ENCODE peak calls at places on chromosomes 6 and 20, in five cellular contexts. P, M, R, F and L are unnamed samples.

GRCh38 chr6:38973178-38974057 is 75.2 kb upstream of the GLP1R start:
- DNase-seq in P (peak), F (peak), R (no peak), M (no peak), L (no peak)

GRCh38 chr20:45985573-45985972 is 13.6 kb upstream of the ZNF335 start:
- DNase-seq in P (no peak), F (no peak), R (no peak), M (no peak), L (no peak)

GRCh38 chr20:3865887-3866407 is 19.3 kb downstream of the MAVS start:
- DNase-seq in P (no peak), R (no peak), F (peak), M (no peak), L (no peak)

GRCh38 chr20:64106981-64107735 is at the start of gene NPBWR2:
- DNase-seq in M (no peak), P (no peak), F (no peak), R (no peak), L (peak)

GRCh38 chr6:112215901-112216300 is 38.5 kb downstream of the LAMA4 start:
- DNase-seq in R (no peak), P (no peak), M (no peak), F (no peak), L (no peak)

GRCh38 chr20:59813126-59813947 is 120.1 kb downstream of the SYCP2 start:
- DNase-seq in P (no peak), F (no peak), M (no peak), R (no peak), L (peak)

GRCh38 chr6:106844930-106845329 is 129.6 kb downstream of the CD24 start:
- DNase-seq in F (no peak), P (no peak), M (no peak), R (no peak), L (no peak)

GRCh38 chr6:126170875-126171489 is 168.9 kb upstream of the CENPW start:
- DNase-seq in R (no peak), F (peak), P (peak), M (no peak), L (no peak)

GRCh38 chr6:145960918-145961604 is 3.1 kb downstream of the SHPRH start:
- DNase-seq in P (no peak), M (no peak), R (no peak), F (no peak), L (no peak)

GRCh38 chr6:140586426-140587061 is 1212.1 kb upstream of the CITED2 start:
- DNase-seq in M (no peak), F (no peak), P (no peak), R (no peak), L (no peak)

GRCh38 chr6:75124983-75125382 is 80.9 kb downstream of the COL12A1 start:
- DNase-seq in P (peak), R (no peak), F (no peak), M (no peak), L (no peak)

GRCh38 chr6:142336787-142337186 is 35.0 kb downstream of the ADGRG6 start:
- DNase-seq in F (no peak), R (no peak), M (no peak), P (no peak), L (no peak)

GRCh38 chr6:6712258-6712978 is 123.9 kb downstream of the LY86 start:
- DNase-seq in P (peak), M (no peak), F (no peak), R (no peak), L (no peak)

GRCh38 chr6:6707143-6707542 is 118.6 kb downstream of the LY86 start:
- DNase-seq in P (no peak), R (no peak), M (no peak), F (no peak), L (no peak)

GRCh38 chr6:6712979-6713514 is 124.5 kb downstream of the LY86 start:
- DNase-seq in M (no peak), P (peak), R (no peak), F (no peak), L (no peak)

GRCh38 chr6:6711832-6712231 is 123.3 kb downstream of the LY86 start:
- DNase-seq in R (no peak), P (no peak), M (no peak), F (no peak), L (no peak)

DNA sequence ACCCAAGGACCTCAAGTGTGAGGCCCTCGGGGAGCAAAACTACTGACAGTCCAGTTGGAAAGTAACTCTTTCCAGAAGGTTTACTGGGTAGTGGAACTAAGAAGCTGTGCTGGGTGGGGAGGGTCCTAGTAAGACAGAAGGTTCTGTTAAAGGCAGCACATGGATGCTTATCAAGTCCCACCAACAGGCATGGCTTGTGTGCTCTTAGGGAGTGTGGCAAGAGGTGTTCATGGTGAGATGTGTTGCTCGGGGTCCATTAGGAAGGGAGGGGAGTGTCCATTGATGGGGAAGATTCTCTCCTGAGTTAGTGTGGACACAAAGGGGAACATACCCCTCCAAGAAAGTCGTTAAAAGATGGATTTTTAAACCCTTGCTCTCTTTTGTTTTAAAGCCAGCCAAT is 120.6 kb downstream of the LY86 start:
- DNase-seq in P (no peak), R (no peak), M (no peak), F (no peak), L (no peak)
- H2BK12ac ChIP-seq in P (no peak), R (no peak), M (no peak), F (no peak), L (no peak)

GRCh38 chr6:19848465-19848864 is 11.3 kb downstream of the ID4 start:
- DNase-seq in R (no peak), P (no peak), M (no peak), F (peak), L (no peak)

GRCh38 chr6:19849196-19849595 is 12.0 kb downstream of the ID4 start:
- DNase-seq in R (no peak), P (no peak), F (no peak), M (no peak), L (no peak)

GRCh38 chr6:19849736-19850135 is 12.6 kb downstream of the ID4 start:
- DNase-seq in R (no peak), F (no peak), M (no peak), P (no peak), L (no peak)

GRCh38 chr6:19852090-19852457 is 14.9 kb downstream of the ID4 start:
- DNase-seq in R (no peak), M (no peak), P (no peak), F (no peak), L (no peak)

GRCh38 chr6:19851273-19852089 is 14.3 kb downstream of the ID4 start:
- DNase-seq in M (peak), P (peak), F (peak), R (no peak), L (peak)
- H2AFZ ChIP-seq in M (peak), P (no peak), F (no peak), R (peak), L (peak)

GRCh38 chr6:163566056-163566455 is 151.5 kb downstream of the QKI start:
- DNase-seq in F (no peak), R (no peak), M (no peak), P (no peak), L (no peak)
- H2BK12ac ChIP-seq in F (no peak), R (no peak), M (no peak), P (no peak), L (no peak)

GRCh38 chr6:42153921-42154320 is 11.5 kb upstream of the C6orf132 start:
- DNase-seq in F (no peak), M (no peak), R (no peak), P (no peak), L (no peak)
- H2AFZ ChIP-seq in F (no peak), M (no peak), R (no peak), P (no peak), L (no peak)

GRCh38 chr20:5928063-5928462 is 22.3 kb downstream of the TRMT6 start:
- DNase-seq in M (no peak), R (no peak), P (no peak), F (no peak), L (no peak)
- H2BK12ac ChIP-seq in M (no peak), R (no peak), P (no peak), F (no peak), L (no peak)

DNA sequence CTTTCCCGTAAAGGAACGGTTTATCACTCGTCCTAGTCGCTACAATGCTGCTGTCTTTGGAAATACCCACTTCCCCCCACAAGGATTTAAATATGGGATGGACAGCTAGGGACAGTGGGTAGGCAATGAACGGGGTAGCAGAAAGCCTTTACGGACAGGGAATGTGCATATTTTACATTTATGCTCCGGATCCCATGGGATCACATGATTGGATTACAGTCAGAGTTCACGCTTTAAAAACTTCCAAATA is 1.2 kb downstream of the HIVEP1 start:
- DNase-seq in M (no peak), R (no peak), P (no peak), F (no peak), L (no peak)
- H2AFZ ChIP-seq in M (peak), R (no peak), P (no peak), F (no peak), L (no peak)